ENCODE peak calls at places on chromosomes 6 and 20, in nine cellular contexts. U is AG09319; R is naive thymus-derived CD4-positive, alpha-beta T cell; A is NCI-H82; I is SK-N-SH; M is H1; Q is NCI-H187 treated with DMSO at 0.1 percent for 48 hours; C is effector CD8-positive, alpha-beta T cell; Y is stimulated activated CD4-positive, alpha-beta T cell treated with anti-CD3 and anti-CD28 coated beads, Interleukin-4, amount 100 ng/mL, for 24 hours. G is an unnamed sample.

GRCh38 chr6:79538481-79538971 is 1.3 kb upstream of the LCA5 start:
- DNase-seq in U (no peak), R (no peak), A (peak), I (no peak), M (no peak), Q (no peak), C (no peak), Y (no peak), G (no peak)

GRCh38 chr6:21359926-21360325 is 233.6 kb upstream of the SOX4 start:
- DNase-seq in U (no peak), R (no peak), A (no peak), I (no peak), M (no peak), Q (no peak), C (no peak), Y (no peak), G (no peak)

GRCh38 chr6:36428911-36429310 is 13.7 kb downstream of the PXT1 start:
- DNase-seq in U (no peak), R (no peak), A (no peak), I (no peak), M (no peak), Q (no peak), C (no peak), Y (no peak), G (no peak)

GRCh38 chr20:33460711-33461110 is 17.1 kb upstream of the SNTA1 start:
- DNase-seq in U (no peak), R (no peak), A (no peak), I (no peak), M (no peak), Q (no peak), C (no peak), Y (no peak), G (peak)

GRCh38 chr20:62433655-62434054 is 6.3 kb upstream of the RBBP8NL start:
- DNase-seq in U (no peak), R (no peak), A (no peak), I (no peak), M (no peak), Q (no peak), C (no peak), Y (no peak), G (no peak)

GRCh38 chr6:29769336-29769735 is 46.1 kb downstream of the HLA-F start:
- DNase-seq in U (no peak), R (no peak), A (no peak), I (no peak), M (no peak), Q (no peak), C (no peak), Y (no peak), G (no peak)

GRCh38 chr6:53673138-53673801 is 7.7 kb upstream of the KLHL31 start:
- DNase-seq in U (no peak), R (no peak), A (no peak), I (no peak), M (no peak), Q (no peak), C (no peak), Y (no peak), G (no peak)

GRCh38 chr6:89035252-89036106 is 45.1 kb upstream of the PNRC1 start:
- DNase-seq in U (peak), R (no peak), A (no peak), I (no peak), M (no peak), Q (no peak), C (no peak), Y (no peak), G (no peak)

GRCh38 chr6:35417979-35418661 is 34.0 kb upstream of the FANCE start:
- DNase-seq in U (no peak), R (peak), A (no peak), I (peak), M (no peak), Q (no peak), C (no peak), Y (no peak), G (no peak)

GRCh38 chr6:42960243-42961019 is at the start of gene GNMT:
- DNase-seq in U (no peak), R (no peak), A (peak), I (peak), M (peak), Q (no peak), C (peak), Y (peak), G (no peak)

GRCh38 chr6:159252955-159253508 is 83.8 kb downstream of the FNDC1 start:
- DNase-seq in U (no peak), R (no peak), A (peak), I (peak), M (peak), Q (peak), C (no peak), Y (no peak), G (peak)

GRCh38 chr20:24723953-24724352 is 225.1 kb upstream of the CST7 start:
- DNase-seq in U (no peak), R (no peak), A (no peak), I (no peak), M (peak), Q (no peak), C (no peak), Y (no peak), G (no peak)

GRCh38 chr6:2982464-2983121 is 11.2 kb upstream of the SERPINB6 start:
- DNase-seq in U (no peak), R (no peak), A (no peak), I (no peak), M (no peak), Q (no peak), C (no peak), Y (no peak), G (no peak)

GRCh38 chr6:74091133-74091793 is 395.3 kb downstream of the CD109 start:
- DNase-seq in U (no peak), R (no peak), A (peak), I (peak), M (no peak), Q (peak), C (no peak), Y (no peak), G (no peak)

GRCh38 chr6:165701564-165702354 is 38.7 kb upstream of the PDE10A start:
- DNase-seq in U (no peak), R (no peak), A (no peak), I (no peak), M (no peak), Q (no peak), C (no peak), Y (no peak), G (no peak)

GRCh38 chr6:6591778-6592388 is 3.4 kb downstream of the LY86 start:
- DNase-seq in U (no peak), R (no peak), A (no peak), I (no peak), M (no peak), Q (no peak), C (no peak), Y (no peak), G (no peak)

GRCh38 chr6:18293192-18293904 is 29.0 kb upstream of the DEK start:
- DNase-seq in U (no peak), R (no peak), A (no peak), I (no peak), M (no peak), Q (no peak), C (no peak), Y (no peak), G (no peak)

G was measured in NCI-H1436 treated with DMSO at 0.1 percent for 48 hours.